ENCODE peak calls at places on chromosomes 1 and 21, in eight cellular contexts. V is A172; B is neuronal stem cell; Y is posterior cingulate gyrus; G is epithelial cell of esophagus; K is SJSA1; I is stimulated activated CD4-positive, alpha-beta T cell treated with anti-CD3 and anti-CD28 coated beads, Interleukin-2, amount 100 ng/mL, for 24 hours; E is fibroblast of pulmonary artery. A is an unnamed sample.

GRCh38 chr21:34923626-34924025 is 125.5 kb downstream of the RUNX1 start:
- DNase-seq in V (no peak), B (no peak), Y (no peak), G (no peak), K (no peak), I (no peak), E (no peak), A (no peak)

GRCh38 chr1:204307334-204307883 is 52.3 kb downstream of the PLEKHA6 start:
- DNase-seq in V (no peak), B (peak; percentile 29), Y (peak; percentile 94), G (peak; percentile 30), K (no peak), I (no peak), E (peak; percentile 60), A (no peak)

GRCh38 chr1:11428789-11429188 is 50.2 kb upstream of the DISP3 start:
- DNase-seq in V (no peak), B (no peak), Y (peak; percentile 44), G (no peak), K (no peak), I (no peak), E (no peak), A (no peak)

GRCh38 chr1:119225831-119226230 is 85.4 kb upstream of the WARS2 start:
- DNase-seq in V (no peak), B (no peak), Y (no peak), G (peak; percentile 16), K (no peak), I (no peak), E (no peak), A (no peak)

GRCh38 chr1:34794001-34794789 is 1.4 kb downstream of the GJA4 start:
- DNase-seq in V (no peak), B (no peak), Y (no peak), G (peak; percentile 64), K (no peak), I (no peak), E (no peak), A (no peak)

GRCh38 chr21:41620982-41621381 is 113.0 kb upstream of the TMPRSS2 start:
- DNase-seq in V (no peak), B (no peak), Y (no peak), G (peak; percentile 37), K (no peak), I (no peak), E (peak; percentile 46), A (no peak)

GRCh38 chr1:182643699-182644098 is 39.5 kb upstream of the RGS16 start:
- DNase-seq in V (no peak), B (no peak), Y (no peak), G (peak; percentile 97), K (no peak), I (no peak), E (no peak), A (no peak)

GRCh38 chr1:19643602-19644419 is at the start of gene NBL1:
- DNase-seq in V (no peak), B (no peak), Y (peak; percentile 91), G (peak; percentile 76), K (no peak), I (peak; percentile 76), E (peak; percentile 67), A (no peak)

GRCh38 chr1:156114101-156114918 is at the start of gene LMNA:
- DNase-seq in V (peak; percentile 100), B (no peak), Y (peak; percentile 98), G (peak; percentile 98), K (peak; percentile 98), I (peak; percentile 80), E (peak; percentile 94), A (peak; percentile 87)

GRCh38 chr1:66365628-66366027 is 168.3 kb upstream of the SGIP1 start:
- DNase-seq in V (no peak), B (no peak), Y (no peak), G (peak; percentile 42), K (no peak), I (no peak), E (no peak), A (no peak)

GRCh38 chr1:235108185-235108593 is 20.4 kb downstream of the TOMM20 start:
- DNase-seq in V (no peak), B (no peak), Y (no peak), G (no peak), K (no peak), I (no peak), E (no peak), A (no peak)

GRCh38 chr1:216726435-216726834 is 3.2 kb upstream of the ESRRG start:
- DNase-seq in V (no peak), B (no peak), Y (no peak), G (no peak), K (no peak), I (no peak), E (no peak), A (no peak)

GRCh38 chr21:32772281-32773047 is 909 bp upstream of the PAXBP1 start:
- DNase-seq in V (peak; percentile 45), B (peak; percentile 17), Y (no peak), G (peak; percentile 45), K (no peak), I (peak; percentile 71), E (peak; percentile 26), A (no peak)

GRCh38 chr1:76066390-76066789 is 8.2 kb upstream of the ST6GALNAC3 start:
- DNase-seq in V (peak; percentile 5), B (no peak), Y (no peak), G (peak; percentile 36), K (peak; percentile 60), I (no peak), E (peak; percentile 41), A (no peak)

GRCh38 chr21:45950740-45951515 is 30.6 kb upstream of the COL6A1 start:
- DNase-seq in V (peak; percentile 60), B (no peak), Y (peak; percentile 86), G (no peak), K (no peak), I (no peak), E (peak; percentile 61), A (no peak)

GRCh38 chr21:39803393-39803792 is 58.4 kb downstream of the IGSF5 start:
- DNase-seq in V (no peak), B (no peak), Y (no peak), G (no peak), K (no peak), I (no peak), E (no peak), A (no peak)

GRCh38 chr1:91121366-91121765 is 99.5 kb upstream of the ZNF644 start:
- DNase-seq in V (no peak), B (no peak), Y (no peak), G (no peak), K (no peak), I (no peak), E (no peak), A (no peak)

GRCh38 chr1:51842255-51842654 is 36.3 kb downstream of the NRDC start:
- DNase-seq in V (no peak), B (no peak), Y (no peak), G (no peak), K (no peak), I (no peak), E (no peak), A (no peak)

GRCh38 chr1:29655945-29656866 is 419.9 kb downstream of the PTPRU start:
- DNase-seq in V (no peak), B (no peak), Y (no peak), G (no peak), K (no peak), I (peak; percentile 10), E (no peak), A (no peak)

GRCh38 chr1:2977886-2978611 is 43.2 kb upstream of the ACTRT2 start:
- DNase-seq in V (no peak), B (no peak), Y (no peak), G (no peak), K (no peak), I (no peak), E (no peak), A (no peak)

GRCh38 chr1:234719454-234720258 is 109.7 kb upstream of the IRF2BP2 start:
- DNase-seq in V (no peak), B (no peak), Y (no peak), G (no peak), K (no peak), I (no peak), E (no peak), A (no peak)

GRCh38 chr1:118143136-118143535 is 41.9 kb downstream of the SPAG17 start:
- DNase-seq in V (no peak), B (no peak), Y (no peak), G (peak; percentile 84), K (no peak), I (no peak), E (no peak), A (no peak)

GRCh38 chr21:34938079-34938764 is 110.9 kb downstream of the RUNX1 start:
- DNase-seq in V (peak; percentile 52), B (no peak), Y (no peak), G (peak; percentile 33), K (no peak), I (no peak), E (peak; percentile 33), A (no peak)

GRCh38 chr1:240122639-240123604 is 31.2 kb downstream of the FMN2 start:
- DNase-seq in V (no peak), B (no peak), Y (peak; percentile 91), G (no peak), K (no peak), I (no peak), E (no peak), A (peak; percentile 12)

GRCh38 chr1:153968000-153968363 is 280 bp downstream of the CREB3L4 start:
- DNase-seq in V (no peak), B (no peak), Y (no peak), G (peak; percentile 38), K (no peak), I (no peak), E (no peak), A (no peak)

GRCh38 chr21:37367301-37367757 is 756 bp downstream of the DYRK1A start:
- DNase-seq in V (no peak), B (no peak), Y (no peak), G (no peak), K (no peak), I (no peak), E (no peak), A (no peak)

GRCh38 chr1:100523038-100523649 is 14.8 kb upstream of the GPR88 start:
- DNase-seq in V (no peak), B (no peak), Y (no peak), G (no peak), K (no peak), I (no peak), E (peak; percentile 51), A (no peak)